ENCODE peak calls at places on chromosomes 1 and 21, in four cellular contexts. L is cardiac muscle cell, S is NCI-H524, B is left ventricle myocardium inferior. N is an unnamed sample.

GRCh38 chr1:40032240-40032891 is 8.2 kb upstream of the CAP1 start:
- DNase-seq in L (peak), S (peak), B (no peak), N (peak)

GRCh38 chr1:8862528-8862927 is 16.0 kb downstream of the ENO1 start:
- DNase-seq in L (no peak), S (peak), B (no peak), N (no peak)

GRCh38 chr1:55321947-55322346 is 106.8 kb upstream of the USP24 start:
- DNase-seq in L (no peak), S (no peak), B (no peak), N (no peak)

GRCh38 chr1:199861020-199861795 is 166.3 kb upstream of the NR5A2 start:
- DNase-seq in L (no peak), S (no peak), B (no peak), N (no peak)

GRCh38 chr21:36909901-36910561 is 56.4 kb downstream of the HLCS start:
- DNase-seq in L (no peak), S (no peak), B (no peak), N (no peak)

GRCh38 chr1:7235871-7236472 is 450.7 kb downstream of the CAMTA1 start:
- DNase-seq in L (no peak), S (no peak), B (no peak), N (no peak)

GRCh38 chr1:151653397-151653796 is 41.5 kb downstream of the SNX27 start:
- DNase-seq in L (no peak), S (no peak), B (no peak), N (no peak)

GRCh38 chr1:17559618-17560419 is 20.3 kb downstream of the ARHGEF10L start:
- DNase-seq in L (no peak), S (no peak), B (no peak), N (no peak)

GRCh38 chr1:43302226-43302625 is 1.4 kb downstream of the TIE1 start:
- DNase-seq in L (no peak), S (no peak), B (no peak), N (peak)

GRCh38 chr1:212124891-212125582 is 89.5 kb downstream of the DTL start:
- DNase-seq in L (no peak), S (no peak), B (no peak), N (no peak)

GRCh38 chr1:204728456-204728855 is 42.9 kb upstream of the LRRN2 start:
- DNase-seq in L (no peak), S (no peak), B (no peak), N (no peak)

GRCh38 chr1:89607156-89607555 is 25.8 kb upstream of the LRRC8C start:
- DNase-seq in L (no peak), S (no peak), B (no peak), N (no peak)

GRCh38 chr1:198529414-198529813 is 11.1 kb downstream of the ATP6V1G3 start:
- DNase-seq in L (no peak), S (peak), B (no peak), N (no peak)

GRCh38 chr21:45178072-45178608 is 103.8 kb downstream of the ADARB1 start:
- DNase-seq in L (no peak), S (no peak), B (no peak), N (no peak)

GRCh38 chr1:110040548-110040947 is 6.1 kb downstream of the STRIP1 start:
- DNase-seq in L (no peak), S (no peak), B (no peak), N (no peak)

GRCh38 chr1:33181038-33181861 is 593 bp downstream of the TRIM62 start:
- DNase-seq in L (peak), S (peak), B (peak), N (no peak)

GRCh38 chr1:209428241-209428921 is 155.1 kb upstream of the CAMK1G start:
- DNase-seq in L (no peak), S (no peak), B (no peak), N (no peak)

GRCh38 chr21:44051462-44051941 is 39.4 kb downstream of the TRAPPC10 start:
- DNase-seq in L (no peak), S (no peak), B (peak), N (peak)

GRCh38 chr21:41918561-41919358 is 35.1 kb downstream of the C2CD2 start:
- DNase-seq in L (no peak), S (no peak), B (no peak), N (no peak)

GRCh38 chr1:183622884-183623785 is 12.4 kb downstream of the ARPC5 start:
- DNase-seq in L (peak), S (peak), B (peak), N (peak)

GRCh38 chr21:38787461-38788274 is 18.1 kb upstream of the ETS2 start:
- DNase-seq in L (no peak), S (peak), B (no peak), N (no peak)

GRCh38 chr1:13764933-13765332 is 64.9 kb downstream of the PRDM2 start:
- DNase-seq in L (peak), S (no peak), B (no peak), N (no peak)

GRCh38 chr1:230778916-230779590 is 31.9 kb downstream of the CAPN9 start:
- DNase-seq in L (no peak), S (no peak), B (no peak), N (no peak)

GRCh38 chr1:116476321-116476720 is 94.5 kb downstream of the CD58 start:
- DNase-seq in L (no peak), S (no peak), B (no peak), N (no peak)

GRCh38 chr1:200903793-200904192 is 9.1 kb downstream of the INAVA start:
- DNase-seq in L (no peak), S (no peak), B (no peak), N (no peak)

GRCh38 chr1:164765557-164765956 is 206.6 kb downstream of the PBX1 start:
- DNase-seq in L (no peak), S (no peak), B (no peak), N (no peak)

GRCh38 chr1:186617860-186618780 is 62.1 kb downstream of the PTGS2 start:
- DNase-seq in L (no peak), S (no peak), B (peak), N (peak)

GRCh38 chr1:109531826-109532364 is 7.8 kb upstream of the GPR61 start:
- DNase-seq in L (no peak), S (peak), B (no peak), N (no peak)

GRCh38 chr21:45590246-45590725 is 48.0 kb upstream of the SLC19A1 start:
- DNase-seq in L (peak), S (no peak), B (peak), N (no peak)

GRCh38 chr1:1833916-1834325 is 55.7 kb upstream of the NADK start:
- DNase-seq in L (no peak), S (no peak), B (no peak), N (peak)

N was measured in pons.